ENCODE peak calls at places on chromosomes 11 and 22, in five cellular contexts. One of them, this sample, is unnamed.

GRCh38 chr11:43646767-43647166 is 33.8 kb upstream of the HSD17B12 start:
- DNase-seq in breast epithelium: no peak
- DNase-seq in AG09309: no peak
- DNase-seq in fibroblast of pulmonary artery: no peak
- DNase-seq in cardiac fibroblast: no peak
- DNase-seq in this sample: no peak

GRCh38 chr22:40525250-40525884 is 111.2 kb downstream of the MRTFA start:
- DNase-seq in breast epithelium: no peak
- DNase-seq in AG09309: no peak
- DNase-seq in fibroblast of pulmonary artery: peak
- DNase-seq in cardiac fibroblast: peak
- DNase-seq in this sample: no peak

GRCh38 chr11:64753380-64754123 is 6.2 kb downstream of the PYGM start:
- DNase-seq in breast epithelium: no peak
- DNase-seq in AG09309: no peak
- DNase-seq in fibroblast of pulmonary artery: no peak
- DNase-seq in cardiac fibroblast: no peak
- DNase-seq in this sample: no peak

GRCh38 chr22:41782316-41782715 is 18.2 kb upstream of the CCDC134 start:
- DNase-seq in breast epithelium: no peak
- DNase-seq in AG09309: no peak
- DNase-seq in fibroblast of pulmonary artery: no peak
- DNase-seq in cardiac fibroblast: no peak
- DNase-seq in this sample: no peak

GRCh38 chr11:18890615-18891014 is 48.6 kb downstream of the MRGPRX1 start:
- DNase-seq in breast epithelium: no peak
- DNase-seq in AG09309: no peak
- DNase-seq in fibroblast of pulmonary artery: no peak
- DNase-seq in cardiac fibroblast: no peak
- DNase-seq in this sample: no peak

GRCh38 chr11:64036081-64037026 is 623 bp downstream of the FLRT1 start:
- DNase-seq in breast epithelium: no peak
- DNase-seq in AG09309: no peak
- DNase-seq in fibroblast of pulmonary artery: peak
- DNase-seq in cardiac fibroblast: peak
- DNase-seq in this sample: no peak

GRCh38 chr11:65376138-65376713 is 6.2 kb downstream of the SLC25A45 start:
- DNase-seq in breast epithelium: no peak
- DNase-seq in AG09309: no peak
- DNase-seq in fibroblast of pulmonary artery: no peak
- DNase-seq in cardiac fibroblast: no peak
- DNase-seq in this sample: no peak

GRCh38 chr11:6544921-6545850 is 48.1 kb downstream of the DNHD1 start:
- DNase-seq in breast epithelium: no peak
- DNase-seq in AG09309: no peak
- DNase-seq in fibroblast of pulmonary artery: no peak
- DNase-seq in cardiac fibroblast: no peak
- DNase-seq in this sample: no peak

GRCh38 chr11:14364322-14364721 is 5.3 kb upstream of the RRAS2 start:
- DNase-seq in breast epithelium: no peak
- DNase-seq in AG09309: no peak
- DNase-seq in fibroblast of pulmonary artery: no peak
- DNase-seq in cardiac fibroblast: no peak
- DNase-seq in this sample: no peak

GRCh38 chr11:86248609-86249008 is 4.1 kb downstream of the EED start:
- DNase-seq in breast epithelium: no peak
- DNase-seq in AG09309: no peak
- DNase-seq in fibroblast of pulmonary artery: no peak
- DNase-seq in cardiac fibroblast: no peak
- DNase-seq in this sample: no peak

GRCh38 chr11:129815596-129816461 is at the start of gene TMEM45B:
- DNase-seq in breast epithelium: peak
- DNase-seq in AG09309: no peak
- DNase-seq in fibroblast of pulmonary artery: no peak
- DNase-seq in cardiac fibroblast: no peak
- DNase-seq in this sample: peak

GRCh38 chr11:119376197-119376847 is 5.2 kb downstream of the USP2 start:
- DNase-seq in breast epithelium: peak
- DNase-seq in AG09309: no peak
- DNase-seq in fibroblast of pulmonary artery: no peak
- DNase-seq in cardiac fibroblast: no peak
- DNase-seq in this sample: no peak

GRCh38 chr22:24506802-24507438 is 11.8 kb downstream of the UPB1 start:
- DNase-seq in breast epithelium: no peak
- DNase-seq in AG09309: no peak
- DNase-seq in fibroblast of pulmonary artery: no peak
- DNase-seq in cardiac fibroblast: no peak
- DNase-seq in this sample: no peak

GRCh38 chr22:20618488-20618887 is 111.1 kb downstream of the MED15 start:
- DNase-seq in breast epithelium: no peak
- DNase-seq in AG09309: no peak
- DNase-seq in fibroblast of pulmonary artery: no peak
- DNase-seq in cardiac fibroblast: no peak
- DNase-seq in this sample: no peak

GRCh38 chr11:6353367-6353987 is 33.2 kb upstream of the CAVIN3 start:
- DNase-seq in breast epithelium: no peak
- DNase-seq in AG09309: no peak
- DNase-seq in fibroblast of pulmonary artery: peak
- DNase-seq in cardiac fibroblast: peak
- DNase-seq in this sample: peak

GRCh38 chr11:813440-814096 is 3.8 kb downstream of the RPLP2 start:
- DNase-seq in breast epithelium: no peak
- DNase-seq in AG09309: no peak
- DNase-seq in fibroblast of pulmonary artery: no peak
- DNase-seq in cardiac fibroblast: no peak
- DNase-seq in this sample: no peak

GRCh38 chr11:812390-812789 is 2.6 kb downstream of the RPLP2 start:
- DNase-seq in breast epithelium: no peak
- DNase-seq in AG09309: no peak
- DNase-seq in fibroblast of pulmonary artery: no peak
- DNase-seq in cardiac fibroblast: no peak
- DNase-seq in this sample: no peak

GRCh38 chr11:810040-810567 is 337 bp downstream of the RPLP2 start:
- DNase-seq in breast epithelium: no peak
- DNase-seq in AG09309: no peak
- DNase-seq in fibroblast of pulmonary artery: no peak
- DNase-seq in cardiac fibroblast: no peak
- DNase-seq in this sample: no peak

GRCh38 chr11:813037-813436 is 3.3 kb downstream of the RPLP2 start:
- DNase-seq in breast epithelium: no peak
- DNase-seq in AG09309: no peak
- DNase-seq in fibroblast of pulmonary artery: no peak
- DNase-seq in cardiac fibroblast: no peak
- DNase-seq in this sample: no peak

DNA sequence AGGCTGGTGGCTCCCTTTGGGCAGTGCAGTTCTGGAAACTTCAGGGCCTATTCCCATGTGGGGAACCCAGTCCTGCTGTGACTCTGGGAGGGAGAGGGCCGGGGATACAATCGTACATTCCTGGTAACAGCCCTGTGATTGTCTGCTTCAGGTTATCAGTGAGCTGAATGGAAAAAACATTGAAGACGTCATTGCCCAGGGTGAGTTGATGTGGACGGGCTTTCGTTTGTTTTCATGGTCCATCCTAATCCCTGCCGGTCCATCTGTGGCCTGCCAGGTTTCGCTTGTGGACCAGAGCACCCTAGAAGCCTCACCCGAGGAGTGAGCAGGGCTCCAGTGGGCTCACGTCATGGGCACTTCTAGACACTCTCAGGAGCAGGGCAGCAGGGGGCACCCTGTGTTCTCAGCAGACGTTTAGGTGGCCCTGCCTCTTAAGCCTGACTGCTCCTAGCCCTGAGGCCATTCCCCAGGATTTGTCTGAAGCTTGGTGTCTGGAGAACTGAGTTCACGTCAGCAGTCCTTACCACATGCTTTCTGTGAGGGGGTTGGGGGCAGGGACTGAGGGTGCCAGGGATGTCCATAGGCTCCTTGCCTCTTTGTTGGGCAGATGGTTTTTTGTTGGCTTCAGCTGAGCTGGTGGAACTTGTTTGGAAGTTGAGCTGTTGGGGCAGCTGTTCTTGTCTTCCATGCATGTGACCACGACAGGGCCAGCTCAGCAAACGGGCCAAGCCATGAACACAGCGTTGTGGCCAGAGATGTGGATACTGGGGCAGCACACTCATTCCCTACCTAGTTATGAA is 1.9 kb downstream of the RPLP2 start:
- DNase-seq in breast epithelium: no peak
- DNase-seq in AG09309: no peak
- DNase-seq in fibroblast of pulmonary artery: peak
- DNase-seq in cardiac fibroblast: peak
- DNase-seq in this sample: no peak
- TF ChIP-seq CTCF in breast epithelium: no peak
- TF ChIP-seq CTCF in AG09309: peak
- TF ChIP-seq CTCF in fibroblast of pulmonary artery: no peak
- TF ChIP-seq CTCF in cardiac fibroblast: no peak
- TF ChIP-seq CTCF in this sample: no peak

GRCh38 chr11:17472467-17472866 is 4.2 kb downstream of the ABCC8 start:
- DNase-seq in breast epithelium: no peak
- DNase-seq in AG09309: no peak
- DNase-seq in fibroblast of pulmonary artery: no peak
- DNase-seq in cardiac fibroblast: no peak
- DNase-seq in this sample: no peak

GRCh38 chr11:17475666-17476316 is 854 bp downstream of the ABCC8 start:
- DNase-seq in breast epithelium: no peak
- DNase-seq in AG09309: no peak
- DNase-seq in fibroblast of pulmonary artery: no peak
- DNase-seq in cardiac fibroblast: no peak
- DNase-seq in this sample: no peak

GRCh38 chr11:17471501-17471900 is 5.1 kb downstream of the ABCC8 start:
- DNase-seq in breast epithelium: no peak
- DNase-seq in AG09309: no peak
- DNase-seq in fibroblast of pulmonary artery: no peak
- DNase-seq in cardiac fibroblast: no peak
- DNase-seq in this sample: no peak

GRCh38 chr11:17469998-17470397 is 6.6 kb downstream of the ABCC8 start:
- DNase-seq in breast epithelium: no peak
- DNase-seq in AG09309: no peak
- DNase-seq in fibroblast of pulmonary artery: no peak
- DNase-seq in cardiac fibroblast: no peak
- DNase-seq in this sample: no peak

GRCh38 chr11:17473071-17473744 is 3.4 kb downstream of the ABCC8 start:
- DNase-seq in breast epithelium: no peak
- DNase-seq in AG09309: no peak
- DNase-seq in fibroblast of pulmonary artery: no peak
- DNase-seq in cardiac fibroblast: no peak
- DNase-seq in this sample: no peak
- TF ChIP-seq CTCF in breast epithelium: no peak
- TF ChIP-seq CTCF in AG09309: no peak
- TF ChIP-seq CTCF in fibroblast of pulmonary artery: peak
- TF ChIP-seq CTCF in cardiac fibroblast: peak
- TF ChIP-seq CTCF in this sample: no peak

GRCh38 chr11:27496461-27496860 is 10.1 kb downstream of the LIN7C start:
- DNase-seq in breast epithelium: no peak
- DNase-seq in AG09309: no peak
- DNase-seq in fibroblast of pulmonary artery: peak
- DNase-seq in cardiac fibroblast: peak
- DNase-seq in this sample: no peak

GRCh38 chr11:27497911-27498310 is 8.7 kb downstream of the LIN7C start:
- DNase-seq in breast epithelium: no peak
- DNase-seq in AG09309: no peak
- DNase-seq in fibroblast of pulmonary artery: no peak
- DNase-seq in cardiac fibroblast: no peak
- DNase-seq in this sample: no peak

GRCh38 chr11:27495710-27496300 is 10.8 kb downstream of the LIN7C start:
- DNase-seq in breast epithelium: no peak
- DNase-seq in AG09309: no peak
- DNase-seq in fibroblast of pulmonary artery: no peak
- DNase-seq in cardiac fibroblast: no peak
- DNase-seq in this sample: no peak

GRCh38 chr11:27501102-27501501 is 5.5 kb downstream of the LIN7C start:
- DNase-seq in breast epithelium: no peak
- DNase-seq in AG09309: no peak
- DNase-seq in fibroblast of pulmonary artery: no peak
- DNase-seq in cardiac fibroblast: no peak
- DNase-seq in this sample: no peak

DNA sequence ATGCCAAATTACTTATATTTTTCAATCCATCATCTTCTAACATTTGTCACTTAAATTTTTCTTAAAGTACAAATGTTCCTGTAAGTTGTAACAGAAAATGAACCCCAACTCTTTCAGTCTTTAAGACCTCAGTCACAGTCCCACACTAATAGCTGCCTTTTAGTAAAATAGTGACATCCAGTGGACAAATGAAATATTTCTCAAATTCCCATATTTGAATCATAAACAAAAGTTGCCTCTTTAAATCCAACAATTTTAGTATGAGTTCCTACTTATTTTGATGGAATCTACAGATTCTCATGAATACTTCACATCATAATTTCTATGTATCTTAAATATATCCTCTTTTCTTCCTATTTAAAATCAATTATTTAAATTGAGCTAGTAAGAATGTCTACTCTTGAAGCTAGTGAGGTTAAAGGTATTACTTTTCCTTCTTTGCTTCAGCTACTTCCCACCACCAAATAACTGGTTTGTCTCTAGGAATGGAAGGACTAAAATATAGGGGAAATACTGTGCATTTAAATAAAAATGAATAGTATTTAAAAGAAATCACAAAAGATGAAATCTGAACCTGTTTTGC is 9.2 kb downstream of the LIN7C start:
- DNase-seq in breast epithelium: no peak
- DNase-seq in AG09309: no peak
- DNase-seq in fibroblast of pulmonary artery: peak
- DNase-seq in cardiac fibroblast: peak
- DNase-seq in this sample: no peak
- TF ChIP-seq CTCF in breast epithelium: no peak
- TF ChIP-seq CTCF in AG09309: peak
- TF ChIP-seq CTCF in fibroblast of pulmonary artery: peak
- TF ChIP-seq CTCF in cardiac fibroblast: peak
- TF ChIP-seq CTCF in this sample: peak

GRCh38 chr11:22133785-22134184 is 59.1 kb upstream of the ANO5 start:
- DNase-seq in breast epithelium: no peak
- DNase-seq in AG09309: no peak
- DNase-seq in fibroblast of pulmonary artery: no peak
- DNase-seq in cardiac fibroblast: no peak
- DNase-seq in this sample: no peak

DNA sequence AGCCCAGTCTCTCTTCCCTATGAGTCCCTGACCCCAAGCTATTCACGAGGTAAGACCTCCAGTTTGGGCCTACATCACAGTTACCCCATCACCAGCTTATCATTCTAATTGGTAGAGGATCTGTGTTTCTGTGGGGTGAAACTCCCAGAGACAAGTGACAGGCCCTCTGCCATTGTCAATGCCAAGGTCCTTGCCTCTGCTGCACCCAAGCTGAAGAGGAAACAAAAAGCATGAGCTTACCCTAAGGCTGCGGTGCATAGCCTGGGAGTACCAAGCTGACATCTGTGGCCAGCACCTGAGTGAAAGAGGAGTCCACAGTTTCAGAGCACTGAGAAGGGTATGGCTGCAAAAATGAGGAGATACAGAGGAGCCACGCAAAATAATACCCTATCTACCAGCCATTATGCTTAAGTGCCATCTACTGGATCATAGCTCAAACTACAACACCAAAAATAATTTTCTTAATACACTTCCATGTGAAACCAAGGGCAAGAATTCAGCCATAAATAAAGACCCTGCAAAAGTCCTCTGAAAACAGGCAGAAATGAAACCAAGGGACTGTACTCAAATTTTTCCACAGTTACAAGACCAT is 62.3 kb upstream of the ANO5 start:
- DNase-seq in breast epithelium: no peak
- DNase-seq in AG09309: no peak
- DNase-seq in fibroblast of pulmonary artery: peak
- DNase-seq in cardiac fibroblast: no peak
- DNase-seq in this sample: no peak
- TF ChIP-seq CTCF in breast epithelium: peak
- TF ChIP-seq CTCF in AG09309: no peak
- TF ChIP-seq CTCF in fibroblast of pulmonary artery: peak
- TF ChIP-seq CTCF in cardiac fibroblast: peak
- TF ChIP-seq CTCF in this sample: peak

GRCh38 chr11:69488543-69488940 is 7.1 kb downstream of the LINC01488 start:
- DNase-seq in breast epithelium: no peak
- DNase-seq in AG09309: no peak
- DNase-seq in fibroblast of pulmonary artery: no peak
- DNase-seq in cardiac fibroblast: no peak
- DNase-seq in this sample: no peak
- TF ChIP-seq CTCF in breast epithelium: no peak
- TF ChIP-seq CTCF in AG09309: no peak
- TF ChIP-seq CTCF in fibroblast of pulmonary artery: no peak
- TF ChIP-seq CTCF in cardiac fibroblast: no peak
- TF ChIP-seq CTCF in this sample: no peak